ENCODE peak calls at places on chromosomes 7 and 10, in four cellular contexts. One of them, this sample, is unnamed. For H3K4me1, the result is how much of the 10 kb centered on the place peaks cover.

GRCh38 chr10:47409171-47409865 is 25.2 kb upstream of the ZNF488 start:
- DNase-seq in SK-N-SH: no peak
- DNase-seq in fibroblast of lung: no peak
- DNase-seq in psoas muscle: no peak
- DNase-seq in this sample: no peak

GRCh38 chr7:101814996-101815825 is 2.2 kb upstream of the CUX1 start:
- DNase-seq in fibroblast of lung: peak
- DNase-seq in SK-N-SH: peak
- DNase-seq in psoas muscle: peak
- DNase-seq in this sample: peak

GRCh38 chr10:110758898-110759297 is 112.8 kb upstream of the PDCD4 start:
- DNase-seq in psoas muscle: no peak
- DNase-seq in fibroblast of lung: no peak
- DNase-seq in SK-N-SH: no peak
- DNase-seq in this sample: no peak

GRCh38 chr10:104617831-104618230 is 23.3 kb upstream of the SORCS3 start:
- DNase-seq in psoas muscle: no peak
- DNase-seq in fibroblast of lung: no peak
- DNase-seq in SK-N-SH: no peak
- DNase-seq in this sample: no peak

GRCh38 chr10:132135398-132135872 is 51.3 kb upstream of the DPYSL4 start:
- DNase-seq in psoas muscle: no peak
- DNase-seq in SK-N-SH: no peak
- DNase-seq in fibroblast of lung: no peak
- DNase-seq in this sample: no peak

GRCh38 chr10:96288151-96288621 is 16.0 kb upstream of the DNTT start:
- DNase-seq in psoas muscle: no peak
- DNase-seq in SK-N-SH: no peak
- DNase-seq in fibroblast of lung: no peak
- DNase-seq in this sample: no peak

GRCh38 chr10:70232155-70232858 is 922 bp downstream of the PPA1 start:
- DNase-seq in psoas muscle: peak
- DNase-seq in fibroblast of lung: peak
- DNase-seq in SK-N-SH: peak
- DNase-seq in this sample: peak

GRCh38 chr10:84540617-84541288 is 212.4 kb downstream of the CCSER2 start:
- DNase-seq in psoas muscle: peak
- DNase-seq in fibroblast of lung: peak
- DNase-seq in SK-N-SH: no peak
- DNase-seq in this sample: no peak

GRCh38 chr10:131729938-131730660 is 170.7 kb upstream of the PPP2R2D start:
- DNase-seq in SK-N-SH: no peak
- DNase-seq in fibroblast of lung: no peak
- DNase-seq in psoas muscle: no peak
- DNase-seq in this sample: no peak

GRCh38 chr10:63611078-63611477 is 89.9 kb downstream of the REEP3 start:
- DNase-seq in fibroblast of lung: peak
- DNase-seq in psoas muscle: no peak
- DNase-seq in SK-N-SH: no peak
- DNase-seq in this sample: no peak

GRCh38 chr7:137953043-137953691 is 48.7 kb downstream of the CREB3L2 start:
- DNase-seq in fibroblast of lung: peak
- DNase-seq in SK-N-SH: no peak
- DNase-seq in psoas muscle: no peak
- DNase-seq in this sample: no peak

GRCh38 chr7:53604201-53604600 is 568.8 kb downstream of the POM121L12 start:
- DNase-seq in psoas muscle: no peak
- DNase-seq in SK-N-SH: no peak
- DNase-seq in fibroblast of lung: no peak
- DNase-seq in this sample: no peak

GRCh38 chr10:88076027-88076880 is 212.8 kb downstream of the PTEN start:
- DNase-seq in psoas muscle: no peak
- DNase-seq in SK-N-SH: no peak
- DNase-seq in fibroblast of lung: no peak
- DNase-seq in this sample: no peak
- H3K4me1 ChIP-seq in psoas muscle: under half
- H3K4me1 ChIP-seq in SK-N-SH: under half
- H3K4me1 ChIP-seq in fibroblast of lung: under half
- H3K4me1 ChIP-seq in this sample: under half

GRCh38 chr10:117224881-117225280 is 16.0 kb upstream of the SLC18A2 start:
- DNase-seq in psoas muscle: no peak
- DNase-seq in fibroblast of lung: no peak
- DNase-seq in SK-N-SH: no peak
- DNase-seq in this sample: no peak

GRCh38 chr10:117224036-117224430 is 16.9 kb upstream of the SLC18A2 start:
- DNase-seq in fibroblast of lung: no peak
- DNase-seq in SK-N-SH: no peak
- DNase-seq in psoas muscle: no peak
- DNase-seq in this sample: no peak

GRCh38 chr10:117223413-117224035 is 17.4 kb upstream of the SLC18A2 start:
- DNase-seq in fibroblast of lung: no peak
- DNase-seq in SK-N-SH: no peak
- DNase-seq in psoas muscle: no peak
- DNase-seq in this sample: no peak

GRCh38 chr10:117228210-117228609 is 12.7 kb upstream of the SLC18A2 start:
- DNase-seq in SK-N-SH: no peak
- DNase-seq in fibroblast of lung: no peak
- DNase-seq in psoas muscle: no peak
- DNase-seq in this sample: no peak

GRCh38 chr10:117226813-117227451 is 14.0 kb upstream of the SLC18A2 start:
- DNase-seq in SK-N-SH: peak
- DNase-seq in fibroblast of lung: no peak
- DNase-seq in psoas muscle: no peak
- DNase-seq in this sample: no peak
- TF ChIP-seq CTCF in SK-N-SH: peak
- TF ChIP-seq CTCF in fibroblast of lung: peak
- TF ChIP-seq CTCF in psoas muscle: no peak
- TF ChIP-seq CTCF in this sample: peak

GRCh38 chr10:127376071-127376470 is 173.0 kb upstream of the NPS start:
- DNase-seq in SK-N-SH: no peak
- DNase-seq in fibroblast of lung: no peak
- DNase-seq in psoas muscle: no peak
- DNase-seq in this sample: no peak
- H3K4me1 ChIP-seq in SK-N-SH: under half
- H3K4me1 ChIP-seq in fibroblast of lung: under half
- H3K4me1 ChIP-seq in psoas muscle: under half
- H3K4me1 ChIP-seq in this sample: under half

GRCh38 chr7:158706710-158707590 is 2.3 kb upstream of the NCAPG2 start:
- DNase-seq in SK-N-SH: no peak
- DNase-seq in psoas muscle: no peak
- DNase-seq in fibroblast of lung: no peak
- DNase-seq in this sample: no peak
- TF ChIP-seq CTCF in SK-N-SH: no peak
- TF ChIP-seq CTCF in psoas muscle: no peak
- TF ChIP-seq CTCF in fibroblast of lung: no peak
- TF ChIP-seq CTCF in this sample: no peak

DNA sequence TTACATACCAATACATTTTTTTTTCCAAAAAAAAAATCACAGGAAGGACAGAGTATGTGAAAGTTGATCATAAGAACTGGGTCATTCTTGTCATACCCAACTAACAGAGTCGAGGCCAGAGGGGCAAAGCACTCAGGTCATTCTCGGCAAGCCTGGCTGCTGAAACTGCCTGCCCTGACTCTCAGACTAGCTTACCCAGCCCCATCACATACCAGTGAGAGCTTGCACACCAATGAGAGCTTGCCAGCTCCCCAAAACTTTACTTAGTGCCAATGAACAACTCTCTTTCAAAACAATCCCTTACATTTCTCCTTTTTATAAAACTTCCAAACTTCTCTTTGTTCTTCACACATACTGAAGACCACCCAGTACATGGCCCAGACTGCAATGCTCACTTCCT is 48.9 kb downstream of the VOPP1 start:
- DNase-seq in SK-N-SH: no peak
- DNase-seq in psoas muscle: no peak
- DNase-seq in fibroblast of lung: no peak
- DNase-seq in this sample: no peak
- H3K4me1 ChIP-seq in SK-N-SH: under half
- H3K4me1 ChIP-seq in psoas muscle: half or more
- H3K4me1 ChIP-seq in fibroblast of lung: under half
- H3K4me1 ChIP-seq in this sample: under half

GRCh38 chr7:142372727-142373126 is 114.9 kb upstream of the PRSS58 start:
- DNase-seq in fibroblast of lung: no peak
- DNase-seq in SK-N-SH: no peak
- DNase-seq in psoas muscle: no peak
- DNase-seq in this sample: no peak
- TF ChIP-seq CTCF in fibroblast of lung: no peak
- TF ChIP-seq CTCF in SK-N-SH: no peak
- TF ChIP-seq CTCF in psoas muscle: no peak
- TF ChIP-seq CTCF in this sample: no peak

GRCh38 chr10:62054825-62055224 is 153.3 kb downstream of the ARID5B start:
- DNase-seq in fibroblast of lung: no peak
- DNase-seq in psoas muscle: no peak
- DNase-seq in SK-N-SH: no peak
- DNase-seq in this sample: no peak

GRCh38 chr10:62052276-62052675 is 150.8 kb downstream of the ARID5B start:
- DNase-seq in psoas muscle: no peak
- DNase-seq in SK-N-SH: no peak
- DNase-seq in fibroblast of lung: no peak
- DNase-seq in this sample: no peak

GRCh38 chr10:62056219-62056618 is 154.7 kb downstream of the ARID5B start:
- DNase-seq in psoas muscle: no peak
- DNase-seq in SK-N-SH: no peak
- DNase-seq in fibroblast of lung: no peak
- DNase-seq in this sample: no peak

GRCh38 chr10:62054408-62054807 is 152.9 kb downstream of the ARID5B start:
- DNase-seq in SK-N-SH: no peak
- DNase-seq in fibroblast of lung: no peak
- DNase-seq in psoas muscle: no peak
- DNase-seq in this sample: no peak

DNA sequence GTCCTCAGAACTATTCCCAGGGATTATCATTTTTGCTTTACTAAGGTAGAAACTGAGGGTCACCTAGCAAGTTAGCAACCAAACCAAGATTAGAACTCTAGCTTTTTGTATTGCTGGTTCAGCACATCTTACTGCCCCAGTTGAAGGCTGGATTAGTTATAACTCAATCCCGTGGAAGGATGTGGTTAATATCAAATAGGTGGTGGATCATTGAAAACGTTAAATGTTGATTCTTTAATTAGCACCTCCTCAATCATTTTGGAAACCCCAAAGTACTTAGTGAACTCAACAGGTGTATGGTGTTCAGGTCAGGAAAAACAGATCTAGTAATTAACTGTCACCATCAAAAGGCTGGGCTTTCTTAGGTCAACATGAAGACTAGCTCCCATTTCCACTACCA is 152.4 kb downstream of the ARID5B start:
- DNase-seq in psoas muscle: no peak
- DNase-seq in fibroblast of lung: no peak
- DNase-seq in SK-N-SH: no peak
- DNase-seq in this sample: no peak
- H3K4me1 ChIP-seq in psoas muscle: half or more
- H3K4me1 ChIP-seq in fibroblast of lung: under half
- H3K4me1 ChIP-seq in SK-N-SH: under half
- H3K4me1 ChIP-seq in this sample: half or more

DNA sequence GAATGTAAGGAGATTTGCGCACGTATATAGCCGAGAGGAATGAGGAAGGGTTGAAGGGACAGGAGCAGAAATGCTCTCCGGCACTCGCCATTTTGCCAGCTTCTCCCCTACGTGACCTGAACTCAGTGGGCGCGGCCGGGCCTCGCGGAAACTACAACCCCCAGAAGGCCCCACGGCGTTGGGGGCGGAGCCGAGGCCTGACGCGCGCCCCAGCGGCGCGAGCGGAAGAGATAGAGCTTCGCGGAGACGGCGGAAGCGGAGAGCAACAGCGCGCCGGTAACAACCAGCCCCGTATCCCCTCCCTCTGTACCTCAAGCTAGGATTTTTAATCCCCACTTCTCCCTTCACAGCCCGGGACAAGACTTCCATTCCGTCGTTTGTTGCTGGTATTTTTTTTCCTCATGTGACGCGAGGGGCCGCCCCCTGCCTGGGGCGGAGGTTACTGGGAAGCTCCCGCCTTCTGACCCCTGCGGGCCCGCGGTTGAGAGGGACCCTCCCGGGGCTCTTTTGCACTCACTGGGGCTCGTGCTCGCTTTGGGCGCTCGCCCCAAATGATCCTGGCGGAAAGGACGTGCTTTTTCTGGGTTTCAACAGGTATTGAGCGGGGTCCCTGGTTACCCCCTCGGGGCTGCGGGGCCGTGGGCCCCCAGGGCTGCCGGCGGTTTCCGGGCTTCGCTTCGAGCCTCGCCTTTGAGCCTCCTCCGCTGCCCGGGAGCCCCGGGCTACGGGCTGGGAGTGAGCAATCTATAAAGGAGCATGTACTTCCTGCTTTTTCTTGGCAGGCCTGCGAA is at the start of gene R3HCC1L:
- DNase-seq in fibroblast of lung: peak
- DNase-seq in psoas muscle: peak
- DNase-seq in SK-N-SH: peak
- DNase-seq in this sample: peak
- TF ChIP-seq CTCF in fibroblast of lung: no peak
- TF ChIP-seq CTCF in psoas muscle: no peak
- TF ChIP-seq CTCF in SK-N-SH: no peak
- TF ChIP-seq CTCF in this sample: no peak